ENCODE peak calls at places on chromosome 14, in five cellular contexts. E is iPS-NIHi11; H is AG04449; D is testis; W is naive thymus-derived CD8-positive, alpha-beta T cell. N is an unnamed sample.
A peak's percentile ranks its signal among the peaks of the same experiment; 100 is the strongest.

GRCh38 chr14:28652782-28653181 is 113.8 kb upstream of the FOXG1 start:
- DNase-seq in E (no peak), H (no peak), D (no peak), W (no peak), N (no peak)

GRCh38 chr14:38039526-38039925 is 168.2 kb upstream of the SSTR1 start:
- DNase-seq in E (no peak), H (no peak), D (no peak), W (no peak), N (no peak)

GRCh38 chr14:104979758-104980591 is 1.8 kb upstream of the AHNAK2 start:
- DNase-seq in E (no peak), H (no peak), D (peak; percentile 62), W (no peak), N (peak; percentile 39)

GRCh38 chr14:102927878-102928411 is 5.5 kb downstream of the AMN start:
- DNase-seq in E (peak; percentile 62), H (no peak), D (no peak), W (no peak), N (no peak)

GRCh38 chr14:68576496-68577244 is 216.2 kb downstream of the ZFP36L1 start:
- DNase-seq in E (no peak), H (no peak), D (no peak), W (no peak), N (no peak)

GRCh38 chr14:70726651-70727375 is 82.5 kb downstream of the MAP3K9 start:
- DNase-seq in E (no peak), H (no peak), D (no peak), W (no peak), N (no peak)

GRCh38 chr14:90727082-90727481 is 89.1 kb downstream of the TTC7B start:
- DNase-seq in E (no peak), H (no peak), D (no peak), W (no peak), N (no peak)

GRCh38 chr14:94501588-94502516 is 7.4 kb downstream of the SERPINA12 start:
- DNase-seq in E (no peak), H (no peak), D (no peak), W (no peak), N (no peak)

GRCh38 chr14:101364503-101365328 is 196.6 kb upstream of the DIO3 start:
- DNase-seq in E (no peak), H (no peak), D (peak; percentile 88), W (no peak), N (no peak)

GRCh38 chr14:71704210-71704609 is 228.0 kb upstream of the RGS6 start:
- DNase-seq in E (no peak), H (no peak), D (no peak), W (no peak), N (no peak)

GRCh38 chr14:36556811-36557433 is 25.5 kb downstream of the NKX2-8 start:
- DNase-seq in E (peak; percentile 71), H (no peak), D (peak; percentile 27), W (no peak), N (peak; percentile 11)

GRCh38 chr14:72617391-72618011 is 276.4 kb downstream of the DPF3 start:
- DNase-seq in E (peak; percentile 38), H (no peak), D (peak; percentile 46), W (no peak), N (no peak)

GRCh38 chr14:105475269-105475915 is 771 bp downstream of the CRIP2 start:
- DNase-seq in E (no peak), H (no peak), D (no peak), W (no peak), N (no peak)

GRCh38 chr14:74611672-74612345 is at the start of gene LTBP2:
- DNase-seq in E (no peak), H (no peak), D (peak; percentile 46), W (no peak), N (peak; percentile 45)

GRCh38 chr14:26738571-26738970 is 140.7 kb upstream of the NOVA1 start:
- DNase-seq in E (no peak), H (no peak), D (no peak), W (no peak), N (no peak)

GRCh38 chr14:85597701-85598100 is 67.8 kb downstream of the FLRT2 start:
- DNase-seq in E (no peak), H (no peak), D (no peak), W (no peak), N (no peak)

GRCh38 chr14:104086210-104086660 is 735 bp downstream of the ASPG start:
- DNase-seq in E (no peak), H (no peak), D (no peak), W (no peak), N (no peak)

GRCh38 chr14:89011727-89012271 is 187.3 kb downstream of the TTC8 start:
- DNase-seq in E (no peak), H (no peak), D (no peak), W (no peak), N (no peak)

GRCh38 chr14:95527392-95528002 is 7.4 kb upstream of the GLRX5 start:
- DNase-seq in E (no peak), H (no peak), D (peak; percentile 82), W (no peak), N (peak; percentile 57)

GRCh38 chr14:63933110-63933509 is 80.3 kb downstream of the SYNE2 start:
- DNase-seq in E (no peak), H (no peak), D (no peak), W (no peak), N (no peak)